ENCODE peak calls at places on chromosomes 1 and 21, in four cellular contexts. W is stomach, I is A549, Y is GM12878. S is an unnamed sample.
A peak's percentile ranks its signal among the peaks of the same experiment; 100 is the strongest.

GRCh38 chr1:2354511-2355407 is 36.6 kb downstream of the MORN1 start:
- DNase-seq in W (no peak), Y (no peak), I (no peak), S (no peak)

GRCh38 chr1:39962450-39962825 is 7.5 kb downstream of the MFSD2A start:
- DNase-seq in Y (no peak), I (no peak), W (no peak), S (no peak)

GRCh38 chr1:26237230-26237966 is 3.4 kb downstream of the CEP85 start:
- DNase-seq in Y (no peak), I (peak; percentile 37), W (no peak), S (no peak)

GRCh38 chr1:165143437-165144065 is 213.0 kb downstream of the LMX1A start:
- DNase-seq in I (no peak), W (peak; percentile 32), Y (no peak), S (no peak)

GRCh38 chr1:2194319-2194897 is at the start of gene FAAP20:
- DNase-seq in I (peak; percentile 57), Y (no peak), W (peak; percentile 76), S (no peak)

GRCh38 chr1:209010831-209011230 is 572.7 kb upstream of the CAMK1G start:
- DNase-seq in Y (no peak), W (no peak), I (no peak), S (no peak)

GRCh38 chr1:47709302-47710074 is 271.6 kb downstream of the FOXD2 start:
- DNase-seq in I (peak; percentile 44), W (no peak), Y (no peak), S (no peak)

GRCh38 chr1:224205438-224205840 is 22.4 kb downstream of the DEGS1 start:
- DNase-seq in W (no peak), Y (peak; percentile 47), I (peak; percentile 28), S (no peak)

GRCh38 chr1:106998431-106999002 is 58.0 kb upstream of the PRMT6 start:
- DNase-seq in Y (no peak), W (no peak), I (no peak), S (no peak)

GRCh38 chr21:18114735-18115134 is 129.9 kb upstream of the CHODL start:
- DNase-seq in W (no peak), Y (no peak), I (no peak), S (no peak)

GRCh38 chr21:16587141-16587570 is 857.4 kb downstream of the USP25 start:
- DNase-seq in Y (no peak), I (peak; percentile 84), W (peak; percentile 60), S (no peak)

GRCh38 chr21:17834639-17835354 is 15.6 kb upstream of the C21orf91 start:
- DNase-seq in W (no peak), Y (no peak), I (no peak), S (no peak)

GRCh38 chr1:197774691-197775281 is 494 bp downstream of the DENND1B start:
- DNase-seq in W (peak; percentile 52), I (peak; percentile 40), Y (no peak), S (no peak)

GRCh38 chr1:94011709-94012590 is 102.7 kb upstream of the GCLM start:
- DNase-seq in W (no peak), Y (no peak), I (no peak), S (no peak)

GRCh38 chr1:85459274-85459673 is 5.7 kb downstream of the DDAH1 start:
- DNase-seq in Y (no peak), W (no peak), I (no peak), S (no peak)

GRCh38 chr1:247336390-247336789 is 4.7 kb upstream of the ZNF496 start:
- DNase-seq in W (no peak), Y (no peak), I (no peak), S (no peak)

GRCh38 chr1:44999232-44999631 is 11.9 kb downstream of the HECTD3 start:
- DNase-seq in W (no peak), I (no peak), Y (no peak), S (no peak)

GRCh38 chr1:66288048-66288447 is 245.9 kb upstream of the SGIP1 start:
- DNase-seq in I (no peak), Y (no peak), W (no peak), S (no peak)

GRCh38 chr21:29418813-29419212 is 120.1 kb downstream of the BACH1 start:
- DNase-seq in Y (peak; percentile 30), W (no peak), I (no peak), S (no peak)

GRCh38 chr1:214107322-214108096 is 119.7 kb downstream of the PROX1 start:
- DNase-seq in W (peak; percentile 37), I (no peak), Y (no peak), S (no peak)

GRCh38 chr1:16189921-16190499 is 22.4 kb downstream of the ARHGEF19 start:
- DNase-seq in W (no peak), I (no peak), Y (no peak), S (no peak)

GRCh38 chr1:168319691-168320090 is 39.0 kb downstream of the TBX19 start:
- DNase-seq in W (no peak), Y (no peak), I (no peak), S (no peak)

GRCh38 chr1:116163533-116163932 is 52.3 kb downstream of the MAB21L3 start:
- DNase-seq in Y (no peak), I (no peak), W (no peak), S (no peak)

GRCh38 chr1:187229496-187229895 is 400.7 kb downstream of the PLA2G4A start:
- DNase-seq in I (no peak), W (no peak), Y (no peak), S (no peak)

GRCh38 chr1:114224196-114224907 is 70.7 kb upstream of the SYT6 start:
- DNase-seq in W (no peak), I (no peak), Y (no peak), S (no peak)

GRCh38 chr1:1033009-1033587 is 13.2 kb downstream of the AGRN start:
- DNase-seq in W (peak; percentile 92), Y (peak; percentile 72), I (peak; percentile 43), S (peak; percentile 85)

GRCh38 chr1:25110037-25110436 is 122.3 kb downstream of the SYF2 start:
- DNase-seq in I (no peak), Y (no peak), W (no peak), S (no peak)

GRCh38 chr21:37829447-37829846 is 86.8 kb downstream of the KCNJ6 start:
- DNase-seq in Y (no peak), W (peak; percentile 50), I (peak; percentile 52), S (no peak)

GRCh38 chr21:42614811-42615342 is 38.5 kb upstream of the PDE9A start:
- DNase-seq in Y (no peak), I (peak; percentile 50), W (peak; percentile 49), S (no peak)

GRCh38 chr1:212158912-212159796 is 123.6 kb downstream of the DTL start:
- DNase-seq in W (peak; percentile 64), I (no peak), Y (peak; percentile 56), S (peak; percentile 19)

GRCh38 chr1:41501581-41501980 is 17.1 kb upstream of the EDN2 start:
- DNase-seq in I (no peak), W (peak; percentile 93), Y (no peak), S (no peak)

GRCh38 chr1:77413541-77414335 is 131.9 kb downstream of the AK5 start:
- DNase-seq in W (no peak), Y (peak; percentile 34), I (no peak), S (peak; percentile 16)

GRCh38 chr21:17118638-17119384 is 394.0 kb upstream of the CXADR start:
- DNase-seq in I (no peak), Y (no peak), W (no peak), S (no peak)

GRCh38 chr1:78254517-78254916 is 208.8 kb downstream of the GIPC2 start:
- DNase-seq in I (no peak), Y (no peak), W (no peak), S (no peak)

GRCh38 chr1:21381354-21381753 is 58.6 kb upstream of the NBPF3 start:
- DNase-seq in W (no peak), I (no peak), Y (no peak), S (no peak)
- H3K4me3 ChIP-seq in W (no peak overlapping the region), I (no peak overlapping the region), Y (no peak overlapping the region), S (no peak overlapping the region)

GRCh38 chr1:46244656-46245371 is 2.7 kb upstream of the RAD54L start:
- DNase-seq in I (peak; percentile 17), Y (no peak), W (no peak), S (no peak)

GRCh38 chr1:46242918-46243317 is 4.6 kb upstream of the RAD54L start:
- DNase-seq in Y (no peak), I (no peak), W (no peak), S (no peak)

GRCh38 chr1:46246548-46247432 is 773 bp upstream of the RAD54L start:
- DNase-seq in W (no peak), I (no peak), Y (no peak), S (no peak)

GRCh38 chr1:46247433-46248121 is at the start of gene RAD54L:
- DNase-seq in Y (peak; percentile 94), W (peak; percentile 98), I (peak; percentile 98), S (peak; percentile 97)

GRCh38 chr1:46248122-46248920 is 758 bp downstream of the RAD54L start:
- DNase-seq in W (peak; percentile 52), I (peak; percentile 30), Y (no peak), S (no peak)
- TF ChIP-seq CTCF in W (no peak), I (no peak), Y (no peak), S (peak; percentile 29)

GRCh38 chr1:23217421-23218115 is at the start of gene HTR1D:
- DNase-seq in I (no peak), Y (no peak), W (no peak), S (no peak)
- H3K4me3 ChIP-seq in I (peak within 1 kb of the TSS; percentile 91), Y (no peak within 1 kb of the TSS), W (peak within 1 kb of the TSS; percentile 49), S (peak within 1 kb of the TSS; percentile 12)

GRCh38 chr1:228493141-228494043 is 6.2 kb downstream of the RNF187 start:
- DNase-seq in W (no peak), I (no peak), Y (no peak), S (no peak)
- TF ChIP-seq CTCF in W (no peak), I (no peak), Y (no peak), S (no peak)

DNA sequence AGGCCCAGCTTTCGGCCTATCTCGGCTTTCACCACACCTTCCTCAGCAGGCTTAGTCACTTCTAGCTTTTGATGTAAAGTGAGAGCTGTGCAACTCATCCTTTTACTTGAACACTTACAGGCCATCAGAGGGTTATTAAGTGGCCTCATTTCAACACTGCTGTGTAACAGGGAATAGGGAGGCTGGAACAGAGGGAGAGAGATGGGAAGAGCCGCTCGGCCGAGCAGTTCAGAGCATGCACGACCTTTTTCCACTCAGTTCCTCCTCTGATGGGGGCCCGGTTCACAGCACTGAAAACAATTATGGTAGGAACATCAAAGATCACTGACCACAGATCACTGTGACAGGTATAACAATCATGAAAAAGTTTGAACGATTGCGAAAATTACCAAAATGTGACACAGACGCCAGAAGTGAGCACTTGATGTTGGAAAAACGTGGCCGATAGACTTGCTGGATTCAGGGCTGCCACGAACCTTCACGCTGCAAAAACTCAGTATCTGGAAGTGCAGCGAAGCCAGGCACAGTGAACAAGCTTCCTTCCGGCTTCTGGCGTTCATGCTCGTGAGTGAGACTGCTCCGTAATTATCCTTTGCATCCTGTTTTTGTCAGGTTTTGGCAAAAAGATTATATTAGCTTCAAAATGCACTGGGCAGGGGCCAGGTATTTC is 28.6 kb downstream of the AGPAT3 start:
- DNase-seq in I (no peak), W (peak; percentile 49), Y (no peak), S (no peak)
- H3K4me3 ChIP-seq in I (no peak overlapping the region), W (no peak overlapping the region), Y (peak overlapping the region; percentile 42), S (peak overlapping the region; percentile 21)